ENCODE peak calls at places on chromosomes 2 and 18, in ten cellular contexts. V, Q, K, U, T, M, B, F, E and O are unnamed samples.

GRCh38 chr2:10170256-10170655 is 47.7 kb downstream of the RRM2 start:
- DNase-seq in V (no peak), K (peak; percentile 49), M (no peak), Q (no peak), F (no peak), T (peak; percentile 30), B (no peak), E (no peak), U (peak; percentile 59), O (no peak)

GRCh38 chr2:17719562-17720371 is 33.8 kb downstream of the SMC6 start:
- DNase-seq in T (peak; percentile 33), V (no peak), E (no peak), B (no peak), U (peak; percentile 26), M (no peak), Q (no peak), K (peak; percentile 38), F (peak; percentile 28), O (no peak)

GRCh38 chr2:133264951-133265949 is 303.0 kb downstream of the NCKAP5 start:
- DNase-seq in E (no peak), T (no peak), F (no peak), K (no peak), V (peak; percentile 45), B (peak; percentile 68), M (peak; percentile 16), Q (peak; percentile 43), U (peak; percentile 64), O (no peak)

GRCh38 chr2:73588177-73588576 is 54.0 kb downstream of the NAT8 start:
- DNase-seq in E (no peak), V (peak; percentile 27), T (no peak), U (no peak), Q (peak; percentile 55), F (no peak), K (peak; percentile 36), M (no peak), B (peak; percentile 47), O (no peak)

GRCh38 chr2:218432676-218433365 is 13.9 kb downstream of the VIL1 start:
- DNase-seq in V (no peak), K (no peak), U (no peak), Q (no peak), M (no peak), B (no peak), F (no peak), E (no peak), T (no peak), O (no peak)

GRCh38 chr2:158211516-158211915 is 109.8 kb downstream of the UPP2 start:
- DNase-seq in Q (no peak), M (no peak), U (no peak), V (no peak), F (no peak), K (no peak), T (no peak), B (no peak), E (no peak), O (no peak)

GRCh38 chr2:11379558-11379957 is 35.1 kb upstream of the ROCK2 start:
- DNase-seq in E (no peak), U (no peak), V (no peak), T (peak; percentile 40), M (no peak), K (peak; percentile 82), F (no peak), B (no peak), Q (no peak), O (no peak)

GRCh38 chr2:104321800-104322164 is 532.1 kb upstream of the POU3F3 start:
- DNase-seq in K (no peak), F (no peak), E (no peak), Q (no peak), M (no peak), U (no peak), V (no peak), T (no peak), B (no peak), O (no peak)

GRCh38 chr2:227335713-227336112 is 10.7 kb downstream of the MFF start:
- DNase-seq in B (no peak), K (peak; percentile 3), V (peak; percentile 80), F (no peak), E (no peak), M (no peak), U (no peak), T (no peak), Q (no peak), O (no peak)

GRCh38 chr18:70672581-70672980 is 383.7 kb downstream of the SOCS6 start:
- DNase-seq in U (no peak), E (no peak), K (no peak), F (peak; percentile 80), T (no peak), M (no peak), V (no peak), Q (no peak), B (no peak), O (no peak)

GRCh38 chr2:8307779-8308178 is 374.1 kb upstream of the ID2 start:
- DNase-seq in M (no peak), B (no peak), K (no peak), F (no peak), E (no peak), U (no peak), T (peak; percentile 1), Q (no peak), V (no peak), O (no peak)

GRCh38 chr2:235011607-235011928 is 59.8 kb downstream of the SH3BP4 start:
- DNase-seq in E (no peak), B (no peak), F (no peak), V (no peak), M (no peak), Q (no peak), K (no peak), U (no peak), T (no peak), O (no peak)

GRCh38 chr2:238939521-238940403 is 91.9 kb downstream of the TWIST2 start:
- DNase-seq in K (no peak), E (no peak), V (no peak), Q (no peak), U (no peak), T (no peak), B (no peak), M (no peak), F (no peak), O (no peak)

GRCh38 chr2:71889991-71890684 is 257.5 kb downstream of the CYP26B1 start:
- DNase-seq in K (peak; percentile 93), V (no peak), F (no peak), E (no peak), U (no peak), M (no peak), B (no peak), Q (no peak), T (peak; percentile 48), O (no peak)

GRCh38 chr2:189086710-189087109 is 92.9 kb downstream of the COL5A2 start:
- DNase-seq in E (no peak), K (peak; percentile 70), Q (no peak), B (no peak), M (no peak), F (no peak), U (no peak), T (peak; percentile 51), V (no peak), O (no peak)

GRCh38 chr2:142742301-142743214 is 134.9 kb upstream of the KYNU start:
- DNase-seq in K (no peak), Q (no peak), V (peak; percentile 69), T (peak; percentile 74), M (no peak), B (no peak), U (peak; percentile 82), E (no peak), F (no peak), O (no peak)